ENCODE peak calls at places on chromosomes 2 and 18, in six cellular contexts. One of them, this sample, is unnamed.
A peak's percentile ranks its signal among the peaks of the same experiment; 100 is the strongest.

GRCh38 chr2:232483923-232484627 is 3.6 kb downstream of the ECEL1 start:
- DNase-seq in T-helper 9 cell: no peak
- DNase-seq in NCI-H774: no peak
- DNase-seq in stimulated activated naive CD8-positive, alpha-beta T cell treated with anti-CD3 and anti-CD28 coated beads, Interleukin-15, Interleukin-2, amounts not matched to agents 100 U/mL and 50 U/mL, for 24 hours: peak; percentile 1
- DNase-seq in retina: no peak
- DNase-seq in iPS-NIHi11: no peak
- DNase-seq in this sample: no peak

GRCh38 chr18:49018553-49018943 is 67.8 kb upstream of the SMAD7 start:
- DNase-seq in iPS-NIHi11: no peak
- DNase-seq in retina: no peak
- DNase-seq in NCI-H774: no peak
- DNase-seq in stimulated activated naive CD8-positive, alpha-beta T cell treated with anti-CD3 and anti-CD28 coated beads, Interleukin-15, Interleukin-2, amounts not matched to agents 100 U/mL and 50 U/mL, for 24 hours: no peak
- DNase-seq in T-helper 9 cell: no peak
- DNase-seq in this sample: no peak

GRCh38 chr18:79862562-79862961 is 64.8 kb downstream of the KCNG2 start:
- DNase-seq in stimulated activated naive CD8-positive, alpha-beta T cell treated with anti-CD3 and anti-CD28 coated beads, Interleukin-15, Interleukin-2, amounts not matched to agents 100 U/mL and 50 U/mL, for 24 hours: no peak
- DNase-seq in T-helper 9 cell: no peak
- DNase-seq in NCI-H774: no peak
- DNase-seq in iPS-NIHi11: no peak
- DNase-seq in retina: no peak
- DNase-seq in this sample: no peak

GRCh38 chr18:35775887-35776286 is 194.3 kb downstream of the GALNT1 start:
- DNase-seq in T-helper 9 cell: no peak
- DNase-seq in retina: no peak
- DNase-seq in NCI-H774: no peak
- DNase-seq in iPS-NIHi11: peak; percentile 64
- DNase-seq in stimulated activated naive CD8-positive, alpha-beta T cell treated with anti-CD3 and anti-CD28 coated beads, Interleukin-15, Interleukin-2, amounts not matched to agents 100 U/mL and 50 U/mL, for 24 hours: no peak
- DNase-seq in this sample: no peak

GRCh38 chr2:147331790-147332419 is 512.9 kb upstream of the ACVR2A start:
- DNase-seq in T-helper 9 cell: peak; percentile 39
- DNase-seq in retina: no peak
- DNase-seq in NCI-H774: peak; percentile 31
- DNase-seq in iPS-NIHi11: peak; percentile 55
- DNase-seq in stimulated activated naive CD8-positive, alpha-beta T cell treated with anti-CD3 and anti-CD28 coated beads, Interleukin-15, Interleukin-2, amounts not matched to agents 100 U/mL and 50 U/mL, for 24 hours: peak; percentile 40
- DNase-seq in this sample: peak; percentile 53

GRCh38 chr18:54100920-54101319 is 123.5 kb downstream of the MBD2 start:
- DNase-seq in iPS-NIHi11: no peak
- DNase-seq in retina: no peak
- DNase-seq in T-helper 9 cell: no peak
- DNase-seq in NCI-H774: no peak
- DNase-seq in stimulated activated naive CD8-positive, alpha-beta T cell treated with anti-CD3 and anti-CD28 coated beads, Interleukin-15, Interleukin-2, amounts not matched to agents 100 U/mL and 50 U/mL, for 24 hours: no peak
- DNase-seq in this sample: no peak

GRCh38 chr18:47883771-47884413 is 46.6 kb downstream of the SMAD2 start:
- DNase-seq in retina: no peak
- DNase-seq in iPS-NIHi11: no peak
- DNase-seq in stimulated activated naive CD8-positive, alpha-beta T cell treated with anti-CD3 and anti-CD28 coated beads, Interleukin-15, Interleukin-2, amounts not matched to agents 100 U/mL and 50 U/mL, for 24 hours: peak; percentile 27
- DNase-seq in T-helper 9 cell: no peak
- DNase-seq in NCI-H774: peak; percentile 13
- DNase-seq in this sample: no peak

GRCh38 chr2:38602136-38602731 is 494 bp downstream of the HNRNPLL start:
- DNase-seq in iPS-NIHi11: peak; percentile 42
- DNase-seq in NCI-H774: no peak
- DNase-seq in retina: peak; percentile 91
- DNase-seq in stimulated activated naive CD8-positive, alpha-beta T cell treated with anti-CD3 and anti-CD28 coated beads, Interleukin-15, Interleukin-2, amounts not matched to agents 100 U/mL and 50 U/mL, for 24 hours: peak; percentile 51
- DNase-seq in T-helper 9 cell: peak; percentile 23
- DNase-seq in this sample: peak; percentile 57

GRCh38 chr18:50194623-50195532 is at the start of gene MYO5B:
- DNase-seq in iPS-NIHi11: peak; percentile 96
- DNase-seq in T-helper 9 cell: peak; percentile 26
- DNase-seq in NCI-H774: peak; percentile 82
- DNase-seq in retina: peak; percentile 18
- DNase-seq in stimulated activated naive CD8-positive, alpha-beta T cell treated with anti-CD3 and anti-CD28 coated beads, Interleukin-15, Interleukin-2, amounts not matched to agents 100 U/mL and 50 U/mL, for 24 hours: peak; percentile 69
- DNase-seq in this sample: peak; percentile 55